ENCODE peak calls at places on chromosomes 7 and 10, in ten cellular contexts. One of them, this sample, is unnamed.

GRCh38 chr7:84949067-84949466 is 237.8 kb downstream of the SEMA3D start:
- DNase-seq in transverse colon: no peak
- DNase-seq in stimulated activated naive CD8-positive, alpha-beta T cell treated with anti-CD3 and anti-CD28 coated beads, Interleukin-15, Interleukin-2, amounts not matched to agents 100 U/mL and 50 U/mL, for 24 hours: no peak
- DNase-seq in occipital lobe: no peak
- DNase-seq in activated naive CD4-positive, alpha-beta T cell: no peak
- DNase-seq in anterior cingulate cortex: no peak
- DNase-seq in PC-9: no peak
- DNase-seq in right lobe of liver: no peak
- DNase-seq in T-helper 9 cell: no peak
- DNase-seq in kidney glomerular epithelial cell: no peak
- DNase-seq in this sample: no peak

GRCh38 chr10:62492012-62492869 is 118.1 kb downstream of the ZNF365 start:
- DNase-seq in anterior cingulate cortex: no peak
- DNase-seq in kidney glomerular epithelial cell: no peak
- DNase-seq in transverse colon: no peak
- DNase-seq in occipital lobe: no peak
- DNase-seq in right lobe of liver: no peak
- DNase-seq in PC-9: no peak
- DNase-seq in T-helper 9 cell: no peak
- DNase-seq in activated naive CD4-positive, alpha-beta T cell: no peak
- DNase-seq in stimulated activated naive CD8-positive, alpha-beta T cell treated with anti-CD3 and anti-CD28 coated beads, Interleukin-15, Interleukin-2, amounts not matched to agents 100 U/mL and 50 U/mL, for 24 hours: no peak
- DNase-seq in this sample: no peak

GRCh38 chr7:114901771-114902170 is 20.1 kb upstream of the MDFIC start:
- DNase-seq in occipital lobe: no peak
- DNase-seq in anterior cingulate cortex: no peak
- DNase-seq in T-helper 9 cell: no peak
- DNase-seq in transverse colon: no peak
- DNase-seq in PC-9: peak
- DNase-seq in right lobe of liver: no peak
- DNase-seq in stimulated activated naive CD8-positive, alpha-beta T cell treated with anti-CD3 and anti-CD28 coated beads, Interleukin-15, Interleukin-2, amounts not matched to agents 100 U/mL and 50 U/mL, for 24 hours: no peak
- DNase-seq in kidney glomerular epithelial cell: no peak
- DNase-seq in activated naive CD4-positive, alpha-beta T cell: no peak
- DNase-seq in this sample: no peak

GRCh38 chr10:22648547-22648961 is 65.8 kb downstream of the PIP4K2A start:
- DNase-seq in T-helper 9 cell: no peak
- DNase-seq in PC-9: no peak
- DNase-seq in occipital lobe: no peak
- DNase-seq in anterior cingulate cortex: no peak
- DNase-seq in stimulated activated naive CD8-positive, alpha-beta T cell treated with anti-CD3 and anti-CD28 coated beads, Interleukin-15, Interleukin-2, amounts not matched to agents 100 U/mL and 50 U/mL, for 24 hours: no peak
- DNase-seq in transverse colon: no peak
- DNase-seq in kidney glomerular epithelial cell: peak
- DNase-seq in activated naive CD4-positive, alpha-beta T cell: no peak
- DNase-seq in right lobe of liver: no peak
- DNase-seq in this sample: no peak

GRCh38 chr7:26199301-26200112 is 1.0 kb downstream of the HNRNPA2B1 start:
- DNase-seq in stimulated activated naive CD8-positive, alpha-beta T cell treated with anti-CD3 and anti-CD28 coated beads, Interleukin-15, Interleukin-2, amounts not matched to agents 100 U/mL and 50 U/mL, for 24 hours: peak
- DNase-seq in T-helper 9 cell: peak
- DNase-seq in occipital lobe: peak
- DNase-seq in anterior cingulate cortex: peak
- DNase-seq in PC-9: no peak
- DNase-seq in kidney glomerular epithelial cell: peak
- DNase-seq in transverse colon: peak
- DNase-seq in right lobe of liver: peak
- DNase-seq in activated naive CD4-positive, alpha-beta T cell: peak
- DNase-seq in this sample: peak

GRCh38 chr10:125849448-125849847 is 26.1 kb downstream of the BCCIP start:
- DNase-seq in occipital lobe: no peak
- DNase-seq in T-helper 9 cell: no peak
- DNase-seq in activated naive CD4-positive, alpha-beta T cell: no peak
- DNase-seq in PC-9: no peak
- DNase-seq in stimulated activated naive CD8-positive, alpha-beta T cell treated with anti-CD3 and anti-CD28 coated beads, Interleukin-15, Interleukin-2, amounts not matched to agents 100 U/mL and 50 U/mL, for 24 hours: no peak
- DNase-seq in transverse colon: no peak
- DNase-seq in kidney glomerular epithelial cell: no peak
- DNase-seq in anterior cingulate cortex: no peak
- DNase-seq in right lobe of liver: no peak
- DNase-seq in this sample: no peak

GRCh38 chr10:96714031-96714590 is 6.2 kb downstream of the PIK3AP1 start:
- DNase-seq in activated naive CD4-positive, alpha-beta T cell: no peak
- DNase-seq in stimulated activated naive CD8-positive, alpha-beta T cell treated with anti-CD3 and anti-CD28 coated beads, Interleukin-15, Interleukin-2, amounts not matched to agents 100 U/mL and 50 U/mL, for 24 hours: no peak
- DNase-seq in transverse colon: no peak
- DNase-seq in kidney glomerular epithelial cell: no peak
- DNase-seq in anterior cingulate cortex: no peak
- DNase-seq in T-helper 9 cell: no peak
- DNase-seq in right lobe of liver: no peak
- DNase-seq in occipital lobe: no peak
- DNase-seq in PC-9: no peak
- DNase-seq in this sample: no peak

GRCh38 chr10:77417806-77418205 is 219.8 kb downstream of the KCNMA1 start:
- DNase-seq in T-helper 9 cell: no peak
- DNase-seq in occipital lobe: no peak
- DNase-seq in PC-9: no peak
- DNase-seq in kidney glomerular epithelial cell: no peak
- DNase-seq in transverse colon: no peak
- DNase-seq in activated naive CD4-positive, alpha-beta T cell: no peak
- DNase-seq in stimulated activated naive CD8-positive, alpha-beta T cell treated with anti-CD3 and anti-CD28 coated beads, Interleukin-15, Interleukin-2, amounts not matched to agents 100 U/mL and 50 U/mL, for 24 hours: no peak
- DNase-seq in anterior cingulate cortex: no peak
- DNase-seq in right lobe of liver: no peak
- DNase-seq in this sample: no peak

GRCh38 chr10:118062798-118063238 is 16.1 kb upstream of the RAB11FIP2 start:
- DNase-seq in occipital lobe: no peak
- DNase-seq in activated naive CD4-positive, alpha-beta T cell: no peak
- DNase-seq in anterior cingulate cortex: no peak
- DNase-seq in PC-9: no peak
- DNase-seq in right lobe of liver: no peak
- DNase-seq in T-helper 9 cell: no peak
- DNase-seq in kidney glomerular epithelial cell: no peak
- DNase-seq in transverse colon: peak
- DNase-seq in stimulated activated naive CD8-positive, alpha-beta T cell treated with anti-CD3 and anti-CD28 coated beads, Interleukin-15, Interleukin-2, amounts not matched to agents 100 U/mL and 50 U/mL, for 24 hours: no peak
- DNase-seq in this sample: no peak

GRCh38 chr7:112449353-112449752 is 907 bp upstream of the IFRD1 start:
- DNase-seq in occipital lobe: no peak
- DNase-seq in activated naive CD4-positive, alpha-beta T cell: no peak
- DNase-seq in kidney glomerular epithelial cell: peak
- DNase-seq in transverse colon: peak
- DNase-seq in PC-9: peak
- DNase-seq in right lobe of liver: no peak
- DNase-seq in T-helper 9 cell: no peak
- DNase-seq in anterior cingulate cortex: no peak
- DNase-seq in stimulated activated naive CD8-positive, alpha-beta T cell treated with anti-CD3 and anti-CD28 coated beads, Interleukin-15, Interleukin-2, amounts not matched to agents 100 U/mL and 50 U/mL, for 24 hours: peak
- DNase-seq in this sample: no peak

GRCh38 chr7:155457544-155458316 is at the start of gene EN2:
- DNase-seq in transverse colon: no peak
- DNase-seq in right lobe of liver: no peak
- DNase-seq in PC-9: no peak
- DNase-seq in T-helper 9 cell: no peak
- DNase-seq in kidney glomerular epithelial cell: no peak
- DNase-seq in stimulated activated naive CD8-positive, alpha-beta T cell treated with anti-CD3 and anti-CD28 coated beads, Interleukin-15, Interleukin-2, amounts not matched to agents 100 U/mL and 50 U/mL, for 24 hours: no peak
- DNase-seq in occipital lobe: no peak
- DNase-seq in activated naive CD4-positive, alpha-beta T cell: no peak
- DNase-seq in anterior cingulate cortex: no peak
- DNase-seq in this sample: no peak

This sample was measured in C1 segment of cervical spinal cord.